ENCODE peak calls at places on chromosomes 16 and 17, in six cellular contexts. One of them, this sample, is unnamed.

GRCh38 chr16:13997933-13998332 is 73.2 kb upstream of the MRTFB start:
- DNase-seq in heart left ventricle: no peak
- DNase-seq in NB4: peak
- DNase-seq in A549: no peak
- DNase-seq in right lobe of liver: no peak
- DNase-seq in body of pancreas: no peak
- DNase-seq in this sample: no peak

GRCh38 chr17:18920911-18921441 is 31.0 kb upstream of the SLC5A10 start:
- DNase-seq in heart left ventricle: no peak
- DNase-seq in NB4: no peak
- DNase-seq in A549: no peak
- DNase-seq in right lobe of liver: no peak
- DNase-seq in body of pancreas: no peak
- DNase-seq in this sample: no peak

GRCh38 chr17:7248811-7249210 is 2.7 kb downstream of the CTDNEP1 start:
- DNase-seq in heart left ventricle: no peak
- DNase-seq in NB4: no peak
- DNase-seq in A549: no peak
- DNase-seq in right lobe of liver: no peak
- DNase-seq in body of pancreas: no peak
- DNase-seq in this sample: no peak

GRCh38 chr17:75135452-75135851 is 3.9 kb upstream of the NT5C start:
- DNase-seq in heart left ventricle: no peak
- DNase-seq in NB4: no peak
- DNase-seq in A549: no peak
- DNase-seq in right lobe of liver: no peak
- DNase-seq in body of pancreas: no peak
- DNase-seq in this sample: no peak

GRCh38 chr16:27982184-27982583 is 81.3 kb downstream of the GSG1L start:
- DNase-seq in heart left ventricle: no peak
- DNase-seq in NB4: peak
- DNase-seq in A549: peak
- DNase-seq in right lobe of liver: no peak
- DNase-seq in body of pancreas: no peak
- DNase-seq in this sample: no peak

GRCh38 chr17:21167303-21167702 is 40.5 kb downstream of the DHRS7B start:
- DNase-seq in heart left ventricle: no peak
- DNase-seq in NB4: no peak
- DNase-seq in A549: no peak
- DNase-seq in right lobe of liver: no peak
- DNase-seq in body of pancreas: no peak
- DNase-seq in this sample: no peak

GRCh38 chr17:29659155-29659554 is 36.4 kb upstream of the CORO6 start:
- DNase-seq in heart left ventricle: no peak
- DNase-seq in NB4: no peak
- DNase-seq in A549: no peak
- DNase-seq in right lobe of liver: no peak
- DNase-seq in body of pancreas: no peak
- DNase-seq in this sample: no peak

GRCh38 chr16:53773881-53774280 is 69.9 kb downstream of the FTO start:
- DNase-seq in heart left ventricle: no peak
- DNase-seq in NB4: peak
- DNase-seq in A549: no peak
- DNase-seq in right lobe of liver: no peak
- DNase-seq in body of pancreas: no peak
- DNase-seq in this sample: no peak

GRCh38 chr17:62821213-62822079 is 13.3 kb upstream of the MARCHF10 start:
- DNase-seq in heart left ventricle: no peak
- DNase-seq in NB4: no peak
- DNase-seq in A549: no peak
- DNase-seq in right lobe of liver: no peak
- DNase-seq in body of pancreas: no peak
- DNase-seq in this sample: no peak

GRCh38 chr16:27449434-27450188 is 47.6 kb downstream of the IL21R start:
- DNase-seq in heart left ventricle: no peak
- DNase-seq in NB4: peak
- DNase-seq in A549: no peak
- DNase-seq in right lobe of liver: peak
- DNase-seq in body of pancreas: no peak
- DNase-seq in this sample: no peak

DNA sequence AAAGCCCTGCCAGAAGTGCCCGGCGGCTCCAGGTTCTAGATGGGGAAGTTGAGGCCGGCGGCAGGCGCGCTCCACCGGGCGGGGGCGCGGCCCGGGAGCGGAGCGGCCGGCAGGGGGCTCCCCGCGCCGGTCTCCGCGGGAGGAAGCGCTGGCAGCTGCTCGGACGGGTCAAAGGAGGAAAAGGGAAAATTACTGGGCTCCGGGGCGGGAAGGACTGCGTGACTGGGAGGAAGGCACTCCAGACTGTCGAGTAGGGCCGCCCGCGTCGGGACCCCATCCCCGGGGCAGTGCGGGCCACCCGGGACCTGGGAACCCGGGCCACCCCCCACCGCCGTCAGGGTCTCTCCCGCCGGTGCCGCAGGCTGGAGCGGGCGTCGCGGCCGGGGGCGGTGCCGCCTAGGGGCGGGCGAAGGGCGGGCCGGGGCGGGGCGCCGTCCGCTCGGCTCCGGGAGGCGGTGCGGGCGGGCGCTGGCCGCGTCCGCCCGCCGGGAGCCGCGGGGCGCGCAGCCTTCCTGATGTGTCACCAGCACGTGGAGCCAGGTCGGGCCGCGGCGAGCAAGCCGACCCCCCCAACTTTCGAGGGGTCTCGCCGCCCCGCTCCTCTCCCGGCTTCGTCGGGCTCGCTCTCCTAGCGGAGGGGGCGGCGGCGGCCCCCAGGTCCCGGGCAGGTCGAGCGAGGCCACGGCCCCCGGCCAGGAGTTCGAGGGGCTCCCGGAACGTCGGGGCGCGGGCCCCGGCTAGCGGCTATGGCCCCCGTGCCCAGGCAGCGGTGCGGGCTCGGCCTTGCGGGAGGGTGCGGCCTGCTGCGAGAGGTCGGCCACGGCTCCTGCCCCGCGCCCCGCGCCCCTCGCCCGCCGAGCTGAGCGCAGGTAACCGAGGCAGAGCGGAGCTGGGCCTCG is 167.5 kb downstream of the RAB11FIP4 start:
- DNase-seq in heart left ventricle: peak
- DNase-seq in NB4: peak
- DNase-seq in A549: peak
- DNase-seq in right lobe of liver: peak
- DNase-seq in body of pancreas: peak
- DNase-seq in this sample: no peak
- TF ChIP-seq POLR2A in heart left ventricle: no peak
- TF ChIP-seq POLR2A in NB4: peak
- TF ChIP-seq POLR2A in A549: peak
- TF ChIP-seq POLR2A in right lobe of liver: peak
- TF ChIP-seq POLR2A in body of pancreas: peak
- TF ChIP-seq POLR2A in this sample: peak

GRCh38 chr16:2883027-2883846 is at the start of gene FLYWCH2:
- DNase-seq in heart left ventricle: peak
- DNase-seq in NB4: peak
- DNase-seq in A549: peak
- DNase-seq in right lobe of liver: peak
- DNase-seq in body of pancreas: peak
- DNase-seq in this sample: peak
- TF ChIP-seq POLR2A in heart left ventricle: no peak
- TF ChIP-seq POLR2A in NB4: peak
- TF ChIP-seq POLR2A in A549: peak
- TF ChIP-seq POLR2A in right lobe of liver: no peak
- TF ChIP-seq POLR2A in body of pancreas: peak
- TF ChIP-seq POLR2A in this sample: no peak

DNA sequence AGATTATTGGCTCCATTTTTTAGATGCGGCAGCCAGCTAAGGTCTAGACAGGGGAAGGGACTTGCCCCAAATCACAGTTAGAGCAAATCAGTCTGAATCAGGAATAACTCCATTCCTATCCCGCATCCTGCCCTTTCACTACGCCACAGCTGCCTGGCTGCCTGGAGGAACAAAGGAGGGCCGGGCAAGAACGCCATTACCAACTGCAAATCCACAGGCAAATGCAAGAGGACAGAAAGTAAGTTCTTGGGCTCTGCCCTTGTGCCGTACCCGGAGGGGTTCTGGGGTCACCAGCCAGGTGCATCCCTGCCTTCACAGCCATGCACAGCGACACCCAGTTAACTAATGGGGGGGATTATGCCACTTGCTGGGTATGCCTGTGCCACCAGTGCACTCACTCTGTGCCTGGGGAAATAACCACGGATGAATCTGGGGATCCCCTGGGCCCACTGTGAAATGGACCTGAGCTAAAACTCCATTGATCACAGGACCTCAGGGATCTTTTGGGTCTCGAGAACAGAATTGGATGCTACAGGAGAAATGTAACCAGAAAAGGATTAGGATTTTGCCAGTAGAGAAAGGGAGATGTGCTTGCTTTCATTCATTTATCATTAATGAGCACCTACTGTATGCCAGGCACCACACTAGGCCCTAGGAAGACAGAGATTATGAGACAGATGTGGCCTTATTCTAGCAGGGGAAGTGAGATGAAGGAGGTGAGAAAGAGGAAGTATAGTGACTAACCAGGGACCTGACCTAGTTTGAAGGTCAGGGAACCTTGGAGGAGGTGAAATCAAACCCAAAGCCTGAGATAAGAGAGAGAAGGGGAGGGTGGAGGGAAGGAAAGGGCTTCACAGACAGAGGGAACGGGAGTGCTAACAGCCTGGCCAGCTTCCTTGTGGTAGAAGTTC is 17.7 kb downstream of the BCL7C start:
- DNase-seq in heart left ventricle: peak
- DNase-seq in NB4: peak
- DNase-seq in A549: no peak
- DNase-seq in right lobe of liver: no peak
- DNase-seq in body of pancreas: no peak
- DNase-seq in this sample: no peak
- TF ChIP-seq POLR2A in heart left ventricle: no peak
- TF ChIP-seq POLR2A in NB4: no peak
- TF ChIP-seq POLR2A in A549: peak
- TF ChIP-seq POLR2A in right lobe of liver: no peak
- TF ChIP-seq POLR2A in body of pancreas: no peak
- TF ChIP-seq POLR2A in this sample: no peak

GRCh38 chr16:72203401-72203800 is 31.4 kb upstream of the PMFBP1 start:
- DNase-seq in heart left ventricle: peak
- DNase-seq in NB4: peak
- DNase-seq in A549: no peak
- DNase-seq in right lobe of liver: no peak
- DNase-seq in body of pancreas: no peak
- DNase-seq in this sample: no peak
- TF ChIP-seq POLR2A in heart left ventricle: no peak
- TF ChIP-seq POLR2A in NB4: no peak
- TF ChIP-seq POLR2A in A549: no peak
- TF ChIP-seq POLR2A in right lobe of liver: no peak
- TF ChIP-seq POLR2A in body of pancreas: no peak
- TF ChIP-seq POLR2A in this sample: no peak

GRCh38 chr16:55510185-55510805 is 1.4 kb downstream of the LPCAT2 start:
- DNase-seq in heart left ventricle: no peak
- DNase-seq in NB4: peak
- DNase-seq in A549: no peak
- DNase-seq in right lobe of liver: no peak
- DNase-seq in body of pancreas: no peak
- DNase-seq in this sample: no peak

GRCh38 chr16:55506083-55506482 is 2.8 kb upstream of the LPCAT2 start:
- DNase-seq in heart left ventricle: no peak
- DNase-seq in NB4: no peak
- DNase-seq in A549: no peak
- DNase-seq in right lobe of liver: no peak
- DNase-seq in body of pancreas: no peak
- DNase-seq in this sample: no peak

GRCh38 chr16:55506708-55507107 is 2.2 kb upstream of the LPCAT2 start:
- DNase-seq in heart left ventricle: no peak
- DNase-seq in NB4: no peak
- DNase-seq in A549: no peak
- DNase-seq in right lobe of liver: no peak
- DNase-seq in body of pancreas: no peak
- DNase-seq in this sample: no peak

GRCh38 chr16:55508271-55508921 is 476 bp upstream of the LPCAT2 start:
- DNase-seq in heart left ventricle: no peak
- DNase-seq in NB4: peak
- DNase-seq in A549: no peak
- DNase-seq in right lobe of liver: no peak
- DNase-seq in body of pancreas: no peak
- DNase-seq in this sample: no peak

DNA sequence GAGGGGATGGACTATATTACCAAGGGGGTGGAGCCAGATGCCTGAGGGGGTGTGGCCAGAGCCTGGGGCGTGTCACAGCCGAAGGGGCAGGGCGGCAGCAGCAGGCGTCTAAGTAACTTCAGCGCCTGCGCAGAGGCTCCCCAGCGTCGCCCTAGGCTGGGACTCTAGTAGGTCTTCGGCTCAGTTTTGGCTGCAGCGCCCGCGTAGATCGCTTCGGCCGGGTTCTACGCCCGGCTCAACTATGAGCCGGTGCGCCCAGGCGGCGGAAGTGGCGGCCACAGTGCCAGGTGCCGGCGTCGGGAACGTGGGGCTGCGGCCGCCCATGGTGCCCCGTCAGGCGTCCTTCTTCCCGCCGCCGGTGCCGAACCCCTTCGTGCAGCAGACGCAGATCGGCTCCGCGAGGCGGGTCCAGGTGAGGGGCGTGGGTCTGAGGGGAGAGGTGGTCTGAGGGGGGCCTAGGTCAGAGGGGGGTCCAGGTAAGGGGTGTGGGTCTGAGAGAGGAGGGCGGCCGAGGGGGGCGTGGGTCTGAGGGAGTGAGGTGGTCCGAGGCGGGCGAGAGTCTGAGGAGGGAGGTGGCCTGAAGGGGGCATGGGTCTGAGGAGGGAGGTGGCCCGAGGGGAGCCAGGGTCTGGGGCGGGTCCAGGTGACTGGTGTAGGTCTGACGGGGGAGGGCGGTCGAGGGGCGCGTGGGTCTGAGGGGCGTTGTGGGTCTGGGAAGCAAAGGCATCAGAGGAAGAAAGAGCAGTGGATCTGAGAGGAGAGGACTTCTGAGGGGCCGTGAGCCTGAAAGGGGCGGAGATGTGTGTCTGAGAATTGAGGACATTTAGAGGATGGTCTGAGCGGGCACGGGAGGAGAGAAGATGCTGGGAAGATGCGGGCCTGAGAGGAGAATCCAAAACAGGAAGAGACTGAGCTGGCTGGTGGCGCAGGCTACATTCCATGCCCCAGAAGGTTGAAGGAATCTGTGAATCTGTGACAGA is at the start of gene LPCAT2:
- DNase-seq in heart left ventricle: peak
- DNase-seq in NB4: peak
- DNase-seq in A549: peak
- DNase-seq in right lobe of liver: peak
- DNase-seq in body of pancreas: peak
- DNase-seq in this sample: no peak
- TF ChIP-seq POLR2A in heart left ventricle: no peak
- TF ChIP-seq POLR2A in NB4: peak
- TF ChIP-seq POLR2A in A549: peak
- TF ChIP-seq POLR2A in right lobe of liver: peak
- TF ChIP-seq POLR2A in body of pancreas: peak
- TF ChIP-seq POLR2A in this sample: peak